ENCODE peak calls at places on chromosome 7, in five cellular contexts. J, W, Z, L and N are unnamed samples.

GRCh38 chr7:106464651-106465050 is 179.9 kb upstream of the NAMPT start:
- DNase-seq in J (no peak), W (no peak), Z (no peak), L (no peak), N (no peak)

GRCh38 chr7:71251706-71252105 is 119.8 kb downstream of the GALNT17 start:
- DNase-seq in J (no peak), W (no peak), Z (no peak), L (no peak), N (no peak)

GRCh38 chr7:4712371-4713182 is 30.5 kb downstream of the FOXK1 start:
- DNase-seq in J (no peak), W (no peak), Z (no peak), L (peak; percentile 97), N (no peak)

GRCh38 chr7:100829150-100829716 is 1.9 kb upstream of the EPHB4 start:
- DNase-seq in J (no peak), W (peak; percentile 73), Z (peak; percentile 40), L (no peak), N (peak; percentile 49)

GRCh38 chr7:42645906-42646305 is 266.0 kb downstream of the C7orf25 start:
- DNase-seq in J (no peak), W (no peak), Z (peak; percentile 17), L (no peak), N (no peak)

GRCh38 chr7:52100-52499 is 140.3 kb upstream of the FAM20C start:
- DNase-seq in J (no peak), W (no peak), Z (no peak), L (no peak), N (no peak)

GRCh38 chr7:41834805-41835694 is 132.2 kb upstream of the INHBA start:
- DNase-seq in J (no peak), W (no peak), Z (peak; percentile 49), L (no peak), N (no peak)

GRCh38 chr7:139915301-139915863 is 86.3 kb downstream of the TBXAS1 start:
- DNase-seq in J (no peak), W (no peak), Z (no peak), L (no peak), N (no peak)

GRCh38 chr7:149884016-149884415 is 10.2 kb downstream of the ATP6V0E2 start:
- DNase-seq in J (no peak), W (no peak), Z (no peak), L (no peak), N (no peak)

GRCh38 chr7:80491462-80491861 is 20.4 kb downstream of the GNAT3 start:
- DNase-seq in J (no peak), W (no peak), Z (no peak), L (no peak), N (no peak)

GRCh38 chr7:18675579-18675978 is 180.0 kb downstream of the HDAC9 start:
- DNase-seq in J (no peak), W (no peak), Z (no peak), L (no peak), N (peak; percentile 10)

GRCh38 chr7:35697414-35698175 is 2.7 kb upstream of the HERPUD2 start:
- DNase-seq in J (peak; percentile 30), W (no peak), Z (peak; percentile 67), L (no peak), N (no peak)

GRCh38 chr7:70374772-70375533 is 757.0 kb upstream of the GALNT17 start:
- DNase-seq in J (no peak), W (no peak), Z (no peak), L (no peak), N (no peak)

GRCh38 chr7:510782-511281 is 8.8 kb downstream of the PDGFA start:
- DNase-seq in J (no peak), W (no peak), Z (no peak), L (no peak), N (no peak)

GRCh38 chr7:70042533-70042932 is 444.3 kb downstream of the AUTS2 start:
- DNase-seq in J (peak; percentile 10), W (no peak), Z (peak; percentile 53), L (no peak), N (no peak)

GRCh38 chr7:20343954-20344353 is 13.3 kb downstream of the ITGB8 start:
- DNase-seq in J (no peak), W (no peak), Z (no peak), L (no peak), N (no peak)

GRCh38 chr7:107387077-107387476 is 82.8 kb upstream of the GPR22 start:
- DNase-seq in J (no peak), W (peak; percentile 58), Z (peak; percentile 57), L (no peak), N (peak; percentile 64)

GRCh38 chr7:105454058-105454739 is 65.5 kb upstream of the SRPK2 start:
- DNase-seq in J (peak; percentile 70), W (no peak), Z (peak; percentile 51), L (no peak), N (no peak)